ENCODE peak calls at places on chromosomes 6 and 20, in nine cellular contexts. B is naive thymus-derived CD4-positive, alpha-beta T cell; U is GM12865; R is stomach; D is BE2C; Y is IMR-90; A is BJ; X is fibroblast of mammary gland; P is fibroblast of lung. G is an unnamed sample.
A peak's percentile ranks its signal among the peaks of the same experiment; 100 is the strongest.

GRCh38 chr20:49569403-49570115 is 1.6 kb upstream of the PTGIS start:
- DNase-seq in B (no peak), U (no peak), R (peak; percentile 19), D (no peak), Y (peak; percentile 57), A (no peak), X (no peak), P (no peak), G (no peak)

GRCh38 chr20:38120625-38120988 is 44.5 kb downstream of the TGM2 start:
- DNase-seq in B (no peak), U (no peak), R (no peak), D (no peak), Y (no peak), A (no peak), X (no peak), P (no peak), G (no peak)

GRCh38 chr6:44453146-44453545 is 65.6 kb downstream of the CDC5L start:
- DNase-seq in B (no peak), U (no peak), R (no peak), D (no peak), Y (peak; percentile 54), A (no peak), X (peak; percentile 36), P (no peak), G (no peak)

GRCh38 chr6:135657207-135657606 is 159.7 kb upstream of the AHI1 start:
- DNase-seq in B (no peak), U (no peak), R (no peak), D (no peak), Y (no peak), A (no peak), X (no peak), P (no peak), G (no peak)

GRCh38 chr6:19322691-19323470 is 514.3 kb upstream of the ID4 start:
- DNase-seq in B (no peak), U (no peak), R (no peak), D (no peak), Y (no peak), A (peak; percentile 20), X (no peak), P (no peak), G (no peak)

GRCh38 chr6:126923807-126924206 is 194.7 kb upstream of the RSPO3 start:
- DNase-seq in B (no peak), U (no peak), R (no peak), D (no peak), Y (peak; percentile 47), A (no peak), X (peak; percentile 8), P (no peak), G (no peak)

GRCh38 chr20:24701027-24701426 is 231.6 kb downstream of the SYNDIG1 start:
- DNase-seq in B (no peak), U (no peak), R (no peak), D (no peak), Y (no peak), A (no peak), X (no peak), P (no peak), G (no peak)

GRCh38 chr6:157226761-157227160 is 96.6 kb downstream of the TMEM242 start:
- DNase-seq in B (no peak), U (no peak), R (no peak), D (no peak), Y (no peak), A (no peak), X (no peak), P (no peak), G (no peak)

GRCh38 chr6:112058673-112059072 is 4.8 kb downstream of the CCN6 start:
- DNase-seq in B (no peak), U (no peak), R (no peak), D (no peak), Y (peak; percentile 41), A (no peak), X (no peak), P (no peak), G (no peak)

GRCh38 chr6:53294095-53294494 is 54.7 kb downstream of the ELOVL5 start:
- DNase-seq in B (no peak), U (no peak), R (no peak), D (peak; percentile 47), Y (no peak), A (no peak), X (no peak), P (peak; percentile 46), G (peak; percentile 87)

GRCh38 chr6:56686429-56686828 is 43.7 kb upstream of the DST start:
- DNase-seq in B (no peak), U (no peak), R (no peak), D (no peak), Y (no peak), A (no peak), X (no peak), P (no peak), G (no peak)

GRCh38 chr20:14921546-14921945 is 584.1 kb upstream of the FLRT3 start:
- DNase-seq in B (no peak), U (no peak), R (no peak), D (no peak), Y (no peak), A (no peak), X (peak; percentile 31), P (peak; percentile 73), G (no peak)

GRCh38 chr6:107116328-107116892 is 1.1 kb upstream of the BEND3 start:
- DNase-seq in B (peak; percentile 16), U (peak; percentile 49), R (peak; percentile 57), D (peak; percentile 51), Y (no peak), A (no peak), X (no peak), P (no peak), G (peak; percentile 69)
- H3K4me3 ChIP-seq in B (peak overlapping the region; percentile 63), U (peak overlapping the region; percentile 82), R (peak overlapping the region; percentile 76), D (peak overlapping the region; percentile 82), Y (no peak overlapping the region), A (peak overlapping the region; percentile 45), X (peak overlapping the region; percentile 55), P (no peak overlapping the region), G (peak overlapping the region; percentile 61)

DNA sequence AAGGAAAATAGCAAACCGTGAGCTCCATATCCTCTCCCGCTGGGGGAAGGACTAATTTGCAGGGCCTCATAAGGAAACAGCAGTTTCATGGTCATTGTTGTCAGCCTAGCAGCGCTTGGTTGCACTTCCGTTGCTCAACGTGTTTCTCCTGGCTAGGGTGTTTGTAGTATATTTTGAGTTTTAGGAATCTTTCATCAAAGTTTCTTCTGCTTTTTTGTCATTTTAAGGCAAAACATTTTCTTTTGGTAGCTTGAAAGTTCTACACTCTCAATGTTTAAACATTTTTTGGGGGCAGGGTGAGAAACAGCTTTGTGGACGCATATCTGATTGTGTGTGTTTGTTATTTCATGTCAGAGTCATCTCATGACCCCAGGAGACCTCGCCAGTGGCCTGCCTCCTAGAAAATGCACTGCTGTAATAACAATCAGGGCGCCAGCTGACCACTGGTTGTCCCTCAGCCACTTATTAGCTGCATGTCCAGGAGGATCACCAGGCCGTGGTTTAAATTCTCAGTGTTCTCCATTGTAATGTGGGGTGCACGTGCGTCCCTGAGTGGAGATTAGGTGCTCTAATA is 20.6 kb downstream of the JARID2 start:
- DNase-seq in B (no peak), U (peak; percentile 54), R (no peak), D (no peak), Y (no peak), A (no peak), X (no peak), P (no peak), G (no peak)
- H3K4me3 ChIP-seq in B (no peak overlapping the region), U (no peak overlapping the region), R (no peak overlapping the region), D (no peak overlapping the region), Y (no peak overlapping the region), A (no peak overlapping the region), X (no peak overlapping the region), P (no peak overlapping the region), G (no peak overlapping the region)

DNA sequence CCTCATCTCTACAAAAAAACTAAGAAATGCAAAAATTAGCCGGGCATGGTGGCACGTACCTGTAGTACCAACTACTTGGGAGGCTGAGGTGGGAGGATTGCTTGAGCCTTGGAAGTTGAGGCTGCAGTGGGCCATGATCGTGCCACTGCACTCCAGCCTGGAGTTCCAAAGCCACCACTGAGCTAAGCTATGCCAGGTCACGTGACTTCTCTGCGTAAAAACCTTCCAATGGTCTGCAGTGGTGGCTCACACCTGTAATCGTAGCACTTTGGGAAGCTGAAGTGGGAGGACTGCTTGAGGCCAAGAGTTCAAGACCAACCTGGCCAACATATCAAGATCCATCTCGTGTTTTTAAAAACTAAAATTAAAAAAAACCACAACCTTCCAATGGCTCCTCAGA is 1.7 kb downstream of the SF3B5 start:
- DNase-seq in B (no peak), U (no peak), R (no peak), D (no peak), Y (no peak), A (no peak), X (no peak), P (no peak), G (no peak)
- H3K4me3 ChIP-seq in B (peak overlapping the region; percentile 98), U (peak overlapping the region; percentile 67), R (no peak overlapping the region), D (no peak overlapping the region), Y (no peak overlapping the region), A (no peak overlapping the region), X (no peak overlapping the region), P (no peak overlapping the region), G (no peak overlapping the region)

DNA sequence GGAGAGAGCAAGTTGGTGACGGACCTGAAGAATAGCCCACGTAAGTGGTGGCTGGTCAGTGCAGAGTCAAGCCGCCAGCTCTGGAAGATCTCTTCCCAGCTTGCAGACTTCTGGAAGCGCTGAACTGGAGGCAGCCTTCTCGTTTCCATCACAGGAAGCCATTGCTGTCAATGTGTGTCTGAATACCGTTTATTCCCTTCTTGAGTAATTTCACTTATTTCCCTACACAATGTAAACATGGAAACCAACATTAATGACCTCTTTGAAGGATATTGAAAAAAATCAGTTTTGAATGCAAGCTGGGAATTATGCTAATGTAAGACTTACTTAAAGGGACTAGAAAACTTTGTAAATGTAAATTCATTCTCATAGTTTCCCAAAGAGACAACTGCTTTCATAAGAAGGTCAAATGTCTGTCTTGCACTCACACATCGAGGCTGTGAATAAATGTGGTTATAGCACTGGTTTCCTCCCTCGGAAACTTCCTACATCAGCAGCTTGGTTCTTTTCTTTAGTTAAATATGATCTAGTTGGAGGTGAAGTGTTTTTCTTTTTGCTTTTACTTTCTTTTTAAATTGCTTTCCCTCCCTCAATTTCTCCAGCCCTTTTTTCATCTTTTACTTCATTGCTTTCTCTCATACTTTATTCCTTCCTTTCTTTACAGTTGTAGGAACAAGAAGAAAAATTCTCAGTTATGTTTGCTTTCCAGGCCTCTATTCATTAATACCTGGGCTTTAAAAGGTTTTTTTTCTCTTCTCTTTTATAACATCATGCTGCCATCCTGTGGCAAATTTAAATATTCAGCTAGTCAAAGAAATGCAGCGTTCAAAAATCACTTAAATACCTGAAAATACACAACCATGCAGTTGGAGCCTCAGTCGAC is 108.2 kb downstream of the TNFAIP3 start:
- DNase-seq in B (peak; percentile 43), U (peak; percentile 57), R (no peak), D (no peak), Y (peak; percentile 22), A (no peak), X (peak; percentile 29), P (peak; percentile 36), G (peak; percentile 58)
- H3K4me3 ChIP-seq in B (peak overlapping the region; percentile 5), U (peak overlapping the region; percentile 17), R (no peak overlapping the region), D (no peak overlapping the region), Y (no peak overlapping the region), A (no peak overlapping the region), X (no peak overlapping the region), P (no peak overlapping the region), G (no peak overlapping the region)